ENCODE peak calls at places on chromosomes 12 and 14, in four cellular contexts. One of them, this sample, is unnamed.

GRCh38 chr12:55365086-55365485 is 2.3 kb downstream of the OR6C75 start:
- DNase-seq in H1: no peak
- DNase-seq in K562: no peak
- DNase-seq in GM12878: no peak
- DNase-seq in this sample: no peak

GRCh38 chr14:71290960-71291466 is 383.8 kb downstream of the PCNX1 start:
- DNase-seq in H1: no peak
- DNase-seq in K562: no peak
- DNase-seq in GM12878: peak
- DNase-seq in this sample: peak

GRCh38 chr14:24249230-24250021 is 7.0 kb upstream of the TINF2 start:
- DNase-seq in K562: no peak
- DNase-seq in GM12878: no peak
- DNase-seq in H1: no peak
- DNase-seq in this sample: no peak

GRCh38 chr14:98733536-98733935 is 538.5 kb downstream of the BCL11B start:
- DNase-seq in GM12878: no peak
- DNase-seq in K562: no peak
- DNase-seq in H1: no peak
- DNase-seq in this sample: no peak

GRCh38 chr14:90655829-90656228 is 160.4 kb downstream of the TTC7B start:
- DNase-seq in K562: no peak
- DNase-seq in GM12878: no peak
- DNase-seq in H1: no peak
- DNase-seq in this sample: no peak

GRCh38 chr12:89730060-89730459 is 21.4 kb upstream of the ATP2B1 start:
- DNase-seq in H1: no peak
- DNase-seq in K562: no peak
- DNase-seq in GM12878: no peak
- DNase-seq in this sample: no peak

GRCh38 chr12:112275211-112275610 is 107.0 kb downstream of the HECTD4 start:
- DNase-seq in K562: no peak
- DNase-seq in H1: no peak
- DNase-seq in GM12878: no peak
- DNase-seq in this sample: no peak

GRCh38 chr12:16796168-16796567 is 190.2 kb upstream of the LMO3 start:
- DNase-seq in GM12878: no peak
- DNase-seq in K562: no peak
- DNase-seq in H1: no peak
- DNase-seq in this sample: no peak

GRCh38 chr14:24986206-24986893 is 63.6 kb downstream of the STXBP6 start:
- DNase-seq in K562: no peak
- DNase-seq in GM12878: no peak
- DNase-seq in H1: no peak
- DNase-seq in this sample: no peak

GRCh38 chr14:98218213-98218612 is 1053.8 kb downstream of the BCL11B start:
- DNase-seq in H1: no peak
- DNase-seq in GM12878: no peak
- DNase-seq in K562: no peak
- DNase-seq in this sample: no peak

GRCh38 chr12:23862746-23863145 is 86.7 kb downstream of the SOX5 start:
- DNase-seq in K562: no peak
- DNase-seq in H1: no peak
- DNase-seq in GM12878: no peak
- DNase-seq in this sample: no peak

GRCh38 chr12:22318122-22318737 is 16.3 kb downstream of the ST8SIA1 start:
- DNase-seq in H1: no peak
- DNase-seq in K562: no peak
- DNase-seq in GM12878: no peak
- DNase-seq in this sample: no peak

GRCh38 chr12:57631566-57632368 is 1.2 kb downstream of the B4GALNT1 start:
- DNase-seq in K562: no peak
- DNase-seq in GM12878: no peak
- DNase-seq in H1: no peak
- DNase-seq in this sample: no peak

DNA sequence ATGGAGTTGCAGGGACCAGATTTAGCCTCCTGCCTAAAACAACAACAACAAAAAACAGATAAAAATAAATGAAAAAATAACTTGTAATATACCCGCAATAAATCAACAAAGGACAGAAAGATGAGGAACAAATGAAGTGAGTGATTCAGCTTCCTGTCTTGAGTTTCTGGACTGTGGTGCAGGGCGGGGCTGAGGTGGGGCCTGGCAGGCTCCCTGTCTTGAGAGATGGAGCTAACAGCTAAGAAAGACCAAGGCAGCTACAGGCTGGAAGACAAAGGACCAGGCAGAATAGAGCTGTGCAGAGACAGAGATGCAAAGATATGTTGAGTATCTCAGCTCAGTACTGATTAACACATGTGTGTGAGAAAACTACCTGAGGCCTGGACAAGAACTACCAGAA is 879.2 kb downstream of the AACS start:
- DNase-seq in GM12878: no peak
- DNase-seq in H1: no peak
- DNase-seq in K562: no peak
- DNase-seq in this sample: no peak
- TF ChIP-seq SIN3A in GM12878: no peak
- TF ChIP-seq SIN3A in H1: no peak
- TF ChIP-seq SIN3A in K562: no peak
- TF ChIP-seq SIN3A in this sample: no peak

GRCh38 chr12:124913474-124914391 is 717 bp downstream of the UBC start:
- DNase-seq in GM12878: no peak
- DNase-seq in H1: no peak
- DNase-seq in K562: peak
- DNase-seq in this sample: peak
- TF ChIP-seq HDAC2 in GM12878: no peak
- TF ChIP-seq HDAC2 in H1: peak
- TF ChIP-seq HDAC2 in K562: no peak
- TF ChIP-seq HDAC2 in this sample: no peak

GRCh38 chr14:32593290-32593942 is 264.3 kb downstream of the AKAP6 start:
- DNase-seq in GM12878: no peak
- DNase-seq in H1: no peak
- DNase-seq in K562: no peak
- DNase-seq in this sample: no peak
- TF ChIP-seq SIN3A in GM12878: no peak
- TF ChIP-seq SIN3A in H1: no peak
- TF ChIP-seq SIN3A in K562: no peak
- TF ChIP-seq SIN3A in this sample: no peak

GRCh38 chr12:97748298-97748697 is 285.7 kb downstream of the RMST start:
- DNase-seq in GM12878: no peak
- DNase-seq in K562: no peak
- DNase-seq in H1: no peak
- DNase-seq in this sample: no peak
- TF ChIP-seq HDAC2 in GM12878: no peak
- TF ChIP-seq HDAC2 in K562: no peak
- TF ChIP-seq HDAC2 in H1: no peak
- TF ChIP-seq HDAC2 in this sample: no peak

GRCh38 chr12:107731376-107731775 is 29.6 kb downstream of the PRDM4 start:
- DNase-seq in K562: no peak
- DNase-seq in GM12878: no peak
- DNase-seq in H1: no peak
- DNase-seq in this sample: no peak
- TF ChIP-seq SIN3A in K562: no peak
- TF ChIP-seq SIN3A in GM12878: no peak
- TF ChIP-seq SIN3A in H1: no peak
- TF ChIP-seq SIN3A in this sample: no peak

DNA sequence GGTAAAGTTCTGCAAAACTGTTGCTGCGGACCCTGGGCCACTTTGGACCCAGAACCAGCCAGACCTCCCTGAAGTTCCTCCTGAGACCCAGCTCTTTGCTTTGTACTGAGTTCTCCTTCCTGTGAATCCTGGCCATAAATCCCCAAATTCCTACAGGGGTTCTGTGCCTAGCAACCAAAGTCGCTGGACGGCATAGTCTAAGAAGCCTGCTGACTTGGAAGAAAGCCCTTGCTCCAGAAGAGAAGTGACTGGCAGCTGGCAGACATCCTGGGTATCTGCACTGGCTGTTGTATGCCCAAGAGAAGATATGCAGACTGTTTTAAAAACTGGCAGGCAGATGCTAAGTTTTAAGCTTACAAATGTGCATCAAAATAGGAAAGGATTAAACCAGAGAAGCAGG is 99.9 kb upstream of the SLC24A4 start:
- DNase-seq in H1: no peak
- DNase-seq in GM12878: no peak
- DNase-seq in K562: no peak
- DNase-seq in this sample: no peak
- TF ChIP-seq HDAC2 in H1: no peak
- TF ChIP-seq HDAC2 in GM12878: no peak
- TF ChIP-seq HDAC2 in K562: no peak
- TF ChIP-seq HDAC2 in this sample: no peak

GRCh38 chr12:4779749-4780148 is 59.5 kb downstream of the GALNT8 start:
- DNase-seq in H1: no peak
- DNase-seq in K562: no peak
- DNase-seq in GM12878: no peak
- DNase-seq in this sample: no peak

GRCh38 chr12:4771172-4771959 is 51.2 kb downstream of the GALNT8 start:
- DNase-seq in GM12878: no peak
- DNase-seq in H1: no peak
- DNase-seq in K562: no peak
- DNase-seq in this sample: no peak

GRCh38 chr12:4771960-4772566 is 51.9 kb downstream of the GALNT8 start:
- DNase-seq in H1: no peak
- DNase-seq in GM12878: no peak
- DNase-seq in K562: no peak
- DNase-seq in this sample: no peak

GRCh38 chr12:4780624-4781023 is 60.4 kb downstream of the GALNT8 start:
- DNase-seq in GM12878: no peak
- DNase-seq in K562: no peak
- DNase-seq in H1: no peak
- DNase-seq in this sample: no peak

GRCh38 chr12:4775936-4776335 is 55.7 kb downstream of the GALNT8 start:
- DNase-seq in GM12878: no peak
- DNase-seq in K562: no peak
- DNase-seq in H1: no peak
- DNase-seq in this sample: no peak
- TF ChIP-seq SIN3A in GM12878: no peak
- TF ChIP-seq SIN3A in K562: no peak
- TF ChIP-seq SIN3A in H1: no peak
- TF ChIP-seq SIN3A in this sample: no peak

GRCh38 chr14:54299393-54300363 is 97.1 kb upstream of the CDKN3 start:
- DNase-seq in H1: no peak
- DNase-seq in K562: no peak
- DNase-seq in GM12878: no peak
- DNase-seq in this sample: peak
- TF ChIP-seq HDAC2 in H1: no peak
- TF ChIP-seq HDAC2 in K562: no peak
- TF ChIP-seq HDAC2 in GM12878: no peak
- TF ChIP-seq HDAC2 in this sample: no peak

This sample was measured in HepG2.